ENCODE peak calls at places on chromosomes 7 and 10, in four cellular contexts. One of them, this sample, is unnamed.

GRCh38 chr10:630581-631073 is 58.8 kb downstream of the DIP2C start:
- DNase-seq in endothelial cell of umbilical vein: no peak
- DNase-seq in HCT116: no peak
- DNase-seq in GM23248: no peak
- DNase-seq in this sample: no peak

GRCh38 chr7:158549176-158549833 is 38.3 kb downstream of the PTPRN2 start:
- DNase-seq in endothelial cell of umbilical vein: no peak
- DNase-seq in HCT116: no peak
- DNase-seq in GM23248: peak
- DNase-seq in this sample: peak

GRCh38 chr7:46532571-46532970 is 611.5 kb upstream of the IGFBP3 start:
- DNase-seq in HCT116: no peak
- DNase-seq in GM23248: peak
- DNase-seq in endothelial cell of umbilical vein: no peak
- DNase-seq in this sample: no peak

GRCh38 chr10:14661818-14662217 is 112.9 kb downstream of the FAM107B start:
- DNase-seq in GM23248: peak
- DNase-seq in HCT116: no peak
- DNase-seq in endothelial cell of umbilical vein: no peak
- DNase-seq in this sample: no peak

GRCh38 chr7:20647908-20648776 is 32.7 kb downstream of the ABCB5 start:
- DNase-seq in endothelial cell of umbilical vein: peak
- DNase-seq in GM23248: peak
- DNase-seq in HCT116: peak
- DNase-seq in this sample: peak

GRCh38 chr10:7354330-7355047 is 56.3 kb downstream of the SFMBT2 start:
- DNase-seq in HCT116: no peak
- DNase-seq in endothelial cell of umbilical vein: no peak
- DNase-seq in GM23248: peak
- DNase-seq in this sample: peak

GRCh38 chr10:18665815-18666558 is 6.8 kb downstream of the ARL5B start:
- DNase-seq in HCT116: no peak
- DNase-seq in GM23248: peak
- DNase-seq in endothelial cell of umbilical vein: no peak
- DNase-seq in this sample: no peak

GRCh38 chr10:15430969-15431791 is 60.1 kb upstream of the FAM171A1 start:
- DNase-seq in GM23248: no peak
- DNase-seq in HCT116: no peak
- DNase-seq in endothelial cell of umbilical vein: no peak
- DNase-seq in this sample: no peak

GRCh38 chr10:132918617-132919373 is 23.6 kb downstream of the CFAP46 start:
- DNase-seq in HCT116: no peak
- DNase-seq in GM23248: no peak
- DNase-seq in endothelial cell of umbilical vein: no peak
- DNase-seq in this sample: no peak

GRCh38 chr10:130547368-130547767 is 411.2 kb downstream of the GLRX3 start:
- DNase-seq in GM23248: no peak
- DNase-seq in endothelial cell of umbilical vein: no peak
- DNase-seq in HCT116: no peak
- DNase-seq in this sample: peak

GRCh38 chr10:113961261-113961938 is 82.3 kb upstream of the ADRB1 start:
- DNase-seq in endothelial cell of umbilical vein: no peak
- DNase-seq in GM23248: no peak
- DNase-seq in HCT116: no peak
- DNase-seq in this sample: no peak

GRCh38 chr10:19788075-19788686 is 28.1 kb upstream of the PLXDC2 start:
- DNase-seq in HCT116: no peak
- DNase-seq in endothelial cell of umbilical vein: peak
- DNase-seq in GM23248: peak
- DNase-seq in this sample: peak

GRCh38 chr7:3888096-3888495 is 587.0 kb downstream of the SDK1 start:
- DNase-seq in GM23248: no peak
- DNase-seq in endothelial cell of umbilical vein: no peak
- DNase-seq in HCT116: no peak
- DNase-seq in this sample: no peak

GRCh38 chr10:118007773-118008172 is 39.0 kb downstream of the RAB11FIP2 start:
- DNase-seq in GM23248: no peak
- DNase-seq in HCT116: no peak
- DNase-seq in endothelial cell of umbilical vein: peak
- DNase-seq in this sample: peak

GRCh38 chr10:31921031-31921430 is 7.6 kb downstream of the ARHGAP12 start:
- DNase-seq in GM23248: no peak
- DNase-seq in endothelial cell of umbilical vein: no peak
- DNase-seq in HCT116: no peak
- DNase-seq in this sample: no peak

GRCh38 chr10:5094265-5095205 is at the start of gene AKR1C3:
- DNase-seq in GM23248: peak
- DNase-seq in endothelial cell of umbilical vein: peak
- DNase-seq in HCT116: peak
- DNase-seq in this sample: peak

GRCh38 chr10:112361951-112362770 is 11.8 kb upstream of the ACSL5 start:
- DNase-seq in endothelial cell of umbilical vein: peak
- DNase-seq in GM23248: peak
- DNase-seq in HCT116: no peak
- DNase-seq in this sample: peak

GRCh38 chr10:62618576-62619408 is 185.7 kb upstream of the ADO start:
- DNase-seq in endothelial cell of umbilical vein: no peak
- DNase-seq in HCT116: no peak
- DNase-seq in GM23248: peak
- DNase-seq in this sample: peak

GRCh38 chr10:51700228-51700835 is 937 bp upstream of the CSTF2T start:
- DNase-seq in endothelial cell of umbilical vein: no peak
- DNase-seq in HCT116: no peak
- DNase-seq in GM23248: peak
- DNase-seq in this sample: no peak

GRCh38 chr7:7251742-7252141 is 69.4 kb downstream of the C1GALT1 start:
- DNase-seq in endothelial cell of umbilical vein: no peak
- DNase-seq in HCT116: no peak
- DNase-seq in GM23248: no peak
- DNase-seq in this sample: no peak

GRCh38 chr7:158049271-158049670 is 538.4 kb downstream of the PTPRN2 start:
- DNase-seq in GM23248: no peak
- DNase-seq in endothelial cell of umbilical vein: no peak
- DNase-seq in HCT116: no peak
- DNase-seq in this sample: no peak

DNA sequence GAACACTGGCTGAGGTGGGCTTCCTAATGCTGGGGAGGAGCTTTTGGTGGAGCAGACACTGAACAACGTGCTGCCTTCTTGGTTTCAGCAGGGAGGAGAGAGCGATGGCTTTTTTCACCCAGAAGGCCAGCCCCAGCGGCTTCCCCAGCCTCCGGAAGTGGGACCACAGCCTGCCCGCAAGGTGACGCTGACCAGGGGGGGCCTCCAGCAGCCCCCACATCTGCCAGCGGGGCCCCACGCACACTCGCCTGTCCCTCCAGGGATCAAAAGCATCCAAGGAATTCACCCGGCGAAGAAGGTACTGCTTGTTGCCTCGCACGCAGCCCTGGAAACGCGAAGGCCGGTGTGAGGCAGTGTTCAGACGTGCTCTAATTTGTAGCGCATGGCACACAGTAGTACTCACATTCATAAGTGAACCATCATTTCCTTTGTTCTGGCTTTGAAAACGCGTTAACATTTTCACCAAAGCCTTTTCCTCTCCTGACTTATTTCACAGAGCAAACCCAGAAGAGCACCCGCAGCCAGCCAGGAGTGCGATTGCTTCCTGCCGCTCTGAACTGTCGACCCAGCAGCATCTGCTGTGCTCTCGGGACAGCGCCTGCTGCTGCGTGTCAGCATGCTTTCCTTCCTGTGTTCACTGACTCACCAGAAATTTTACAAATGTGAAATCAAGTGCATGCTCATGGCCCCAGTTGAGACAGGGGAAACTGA is 48.4 kb downstream of the SHH start:
- DNase-seq in endothelial cell of umbilical vein: peak
- DNase-seq in HCT116: no peak
- DNase-seq in GM23248: no peak
- DNase-seq in this sample: peak
- H3K4me3 ChIP-seq in endothelial cell of umbilical vein: no peak
- H3K4me3 ChIP-seq in HCT116: no peak
- H3K4me3 ChIP-seq in GM23248: no peak
- H3K4me3 ChIP-seq in this sample: no peak

DNA sequence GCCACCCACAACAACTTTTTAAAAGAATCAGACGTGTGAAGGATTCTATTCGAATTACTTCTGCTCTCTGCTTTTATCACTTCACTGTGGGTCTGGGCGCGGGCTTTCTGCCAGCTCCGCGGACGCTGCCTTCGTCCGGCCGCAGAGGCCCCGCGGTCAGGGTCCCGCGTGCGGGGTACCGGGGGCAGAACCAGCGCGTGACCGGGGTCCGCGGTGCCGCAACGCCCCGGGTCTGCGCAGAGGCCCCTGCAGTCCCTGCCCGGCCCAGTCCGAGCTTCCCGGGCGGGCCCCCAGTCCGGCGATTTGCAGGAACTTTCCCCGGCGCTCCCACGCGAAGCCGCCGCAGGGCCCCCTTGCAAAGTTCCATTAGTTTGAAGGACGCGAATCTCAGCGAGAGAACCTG is 461 bp upstream of the HTRA1 start:
- DNase-seq in endothelial cell of umbilical vein: peak
- DNase-seq in HCT116: no peak
- DNase-seq in GM23248: peak
- DNase-seq in this sample: no peak
- TF ChIP-seq EZH2 in endothelial cell of umbilical vein: no peak
- TF ChIP-seq EZH2 in HCT116: no peak
- TF ChIP-seq EZH2 in GM23248: no peak
- TF ChIP-seq EZH2 in this sample: peak

DNA sequence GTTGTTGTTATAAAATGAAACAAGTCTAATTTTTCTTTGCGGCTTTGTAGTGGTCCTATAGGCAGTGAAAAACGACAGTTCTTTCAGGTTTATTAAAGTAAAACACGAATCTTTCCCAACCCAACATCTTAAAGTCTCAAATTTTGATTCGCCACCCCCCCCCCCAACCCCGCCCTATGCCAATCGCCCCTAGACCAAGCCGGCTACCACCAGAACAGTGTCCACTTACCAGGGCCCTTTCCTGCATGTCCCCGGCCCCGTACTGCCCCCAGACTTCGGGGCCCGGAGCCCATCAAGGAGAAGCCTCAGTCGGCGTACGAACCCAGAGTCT is 335 bp upstream of the CHCHD1 start:
- DNase-seq in HCT116: no peak
- DNase-seq in endothelial cell of umbilical vein: no peak
- DNase-seq in GM23248: no peak
- DNase-seq in this sample: no peak
- H3K4me3 ChIP-seq in HCT116: peak
- H3K4me3 ChIP-seq in endothelial cell of umbilical vein: peak
- H3K4me3 ChIP-seq in GM23248: peak
- H3K4me3 ChIP-seq in this sample: peak

GRCh38 chr10:80132299-80133139 is at the start of gene PLAC9:
- DNase-seq in HCT116: no peak
- DNase-seq in endothelial cell of umbilical vein: no peak
- DNase-seq in GM23248: peak
- DNase-seq in this sample: no peak
- TF ChIP-seq EZH2 in HCT116: no peak
- TF ChIP-seq EZH2 in endothelial cell of umbilical vein: peak
- TF ChIP-seq EZH2 in GM23248: no peak
- TF ChIP-seq EZH2 in this sample: peak

GRCh38 chr7:142463401-142463850 is 205.6 kb upstream of the PRSS58 start:
- DNase-seq in endothelial cell of umbilical vein: no peak
- DNase-seq in GM23248: peak
- DNase-seq in HCT116: no peak
- DNase-seq in this sample: no peak

GRCh38 chr7:142460402-142461117 is 202.7 kb upstream of the PRSS58 start:
- DNase-seq in GM23248: peak
- DNase-seq in endothelial cell of umbilical vein: no peak
- DNase-seq in HCT116: no peak
- DNase-seq in this sample: no peak

GRCh38 chr7:142457146-142457703 is 199.4 kb upstream of the PRSS58 start:
- DNase-seq in endothelial cell of umbilical vein: no peak
- DNase-seq in HCT116: no peak
- DNase-seq in GM23248: peak
- DNase-seq in this sample: no peak

GRCh38 chr7:142459557-142459963 is 201.7 kb upstream of the PRSS58 start:
- DNase-seq in GM23248: peak
- DNase-seq in endothelial cell of umbilical vein: peak
- DNase-seq in HCT116: peak
- DNase-seq in this sample: peak

GRCh38 chr7:142461437-142461836 is 203.6 kb upstream of the PRSS58 start:
- DNase-seq in GM23248: peak
- DNase-seq in endothelial cell of umbilical vein: no peak
- DNase-seq in HCT116: no peak
- DNase-seq in this sample: no peak
- H3K4me3 ChIP-seq in GM23248: no peak
- H3K4me3 ChIP-seq in endothelial cell of umbilical vein: no peak
- H3K4me3 ChIP-seq in HCT116: no peak
- H3K4me3 ChIP-seq in this sample: no peak

DNA sequence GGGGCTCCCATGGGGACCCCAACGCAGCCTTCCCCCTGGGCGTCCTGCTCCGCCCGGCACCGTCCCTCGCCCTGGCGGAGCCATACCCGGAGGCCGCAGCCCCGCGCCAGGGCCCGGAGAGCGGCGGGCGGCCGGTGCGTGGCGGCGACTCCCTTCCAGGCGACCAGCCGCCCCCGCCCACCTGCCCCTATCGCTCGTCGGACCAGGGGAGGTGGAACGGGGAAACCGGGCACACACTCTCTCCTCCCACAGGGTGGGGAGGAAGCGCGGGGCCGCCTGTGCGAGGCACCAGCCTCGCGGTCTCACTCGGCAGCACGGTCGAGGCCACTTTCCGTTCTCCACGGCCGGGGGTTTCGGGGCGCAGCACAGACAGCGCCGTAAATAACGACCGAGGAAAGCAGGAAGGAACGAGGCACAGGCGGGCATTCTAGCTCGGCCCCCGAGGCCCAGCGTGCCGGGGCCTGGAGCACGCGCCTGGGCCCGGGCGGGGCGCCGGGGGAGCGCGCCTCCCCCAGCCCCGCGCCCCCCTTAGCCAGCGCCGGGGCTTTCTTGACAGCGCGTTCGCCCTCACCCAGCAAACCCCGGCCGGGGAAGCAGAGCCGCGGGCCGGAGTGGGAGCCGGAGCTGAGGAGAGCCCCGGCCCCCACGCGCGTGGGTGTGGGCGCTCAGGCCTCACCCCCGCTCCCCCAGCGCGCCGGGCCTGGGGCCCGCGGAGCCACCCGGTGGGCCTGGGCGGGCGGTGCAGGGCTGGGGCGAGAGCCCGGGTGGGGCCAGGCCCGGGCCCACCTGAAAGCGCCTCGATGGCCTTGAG is 936 bp downstream of the IGF2BP3 start:
- DNase-seq in HCT116: no peak
- DNase-seq in GM23248: peak
- DNase-seq in endothelial cell of umbilical vein: peak
- DNase-seq in this sample: peak
- TF ChIP-seq EZH2 in HCT116: no peak
- TF ChIP-seq EZH2 in GM23248: no peak
- TF ChIP-seq EZH2 in endothelial cell of umbilical vein: no peak
- TF ChIP-seq EZH2 in this sample: no peak

This sample was measured in A673.